ENCODE peak calls at places on chromosome 14, in seven cellular contexts. One of them, this sample, is unnamed.

GRCh38 chr14:77316872-77317271 is 3.8 kb downstream of the POMT2 start:
- DNase-seq in K562: no peak
- DNase-seq in HepG2: no peak
- DNase-seq in SK-N-SH: no peak
- DNase-seq in GM12878: no peak
- DNase-seq in H1: no peak
- DNase-seq in HCT116: no peak
- DNase-seq in this sample: no peak

GRCh38 chr14:35240233-35240632 is 51.9 kb upstream of the PSMA6 start:
- DNase-seq in H1: no peak
- DNase-seq in K562: no peak
- DNase-seq in HCT116: no peak
- DNase-seq in GM12878: no peak
- DNase-seq in SK-N-SH: no peak
- DNase-seq in HepG2: no peak
- DNase-seq in this sample: no peak

GRCh38 chr14:96424104-96424989 is 32.4 kb downstream of the AK7 start:
- DNase-seq in HCT116: peak
- DNase-seq in H1: no peak
- DNase-seq in GM12878: peak
- DNase-seq in HepG2: peak
- DNase-seq in SK-N-SH: peak
- DNase-seq in K562: peak
- DNase-seq in this sample: peak

GRCh38 chr14:64815257-64815656 is 64.5 kb downstream of the SPTB start:
- DNase-seq in SK-N-SH: no peak
- DNase-seq in K562: no peak
- DNase-seq in GM12878: no peak
- DNase-seq in HepG2: no peak
- DNase-seq in HCT116: no peak
- DNase-seq in H1: no peak
- DNase-seq in this sample: no peak

GRCh38 chr14:25121342-25122129 is 71.6 kb upstream of the STXBP6 start:
- DNase-seq in SK-N-SH: no peak
- DNase-seq in GM12878: no peak
- DNase-seq in K562: no peak
- DNase-seq in H1: no peak
- DNase-seq in HCT116: no peak
- DNase-seq in HepG2: peak
- DNase-seq in this sample: no peak

GRCh38 chr14:96579855-96580254 is 77.7 kb downstream of the PAPOLA start:
- DNase-seq in SK-N-SH: no peak
- DNase-seq in HepG2: no peak
- DNase-seq in H1: no peak
- DNase-seq in GM12878: no peak
- DNase-seq in HCT116: no peak
- DNase-seq in K562: no peak
- DNase-seq in this sample: no peak

GRCh38 chr14:62532186-62532585 is 513.1 kb downstream of the KCNH5 start:
- DNase-seq in K562: no peak
- DNase-seq in GM12878: no peak
- DNase-seq in SK-N-SH: no peak
- DNase-seq in H1: no peak
- DNase-seq in HepG2: no peak
- DNase-seq in HCT116: no peak
- DNase-seq in this sample: no peak

GRCh38 chr14:52536269-52536668 is 16.0 kb downstream of the TXNDC16 start:
- DNase-seq in GM12878: no peak
- DNase-seq in H1: no peak
- DNase-seq in K562: no peak
- DNase-seq in HepG2: no peak
- DNase-seq in HCT116: no peak
- DNase-seq in SK-N-SH: no peak
- DNase-seq in this sample: no peak

GRCh38 chr14:104443391-104444158 is 136.0 kb upstream of the C14orf180 start:
- DNase-seq in H1: peak
- DNase-seq in HepG2: no peak
- DNase-seq in SK-N-SH: peak
- DNase-seq in HCT116: no peak
- DNase-seq in K562: no peak
- DNase-seq in GM12878: no peak
- DNase-seq in this sample: no peak

GRCh38 chr14:21241218-21241819 is 27.9 kb downstream of the HNRNPC start:
- DNase-seq in HCT116: no peak
- DNase-seq in HepG2: no peak
- DNase-seq in SK-N-SH: no peak
- DNase-seq in H1: no peak
- DNase-seq in GM12878: no peak
- DNase-seq in K562: no peak
- DNase-seq in this sample: no peak

GRCh38 chr14:22981090-22982012 is 1.0 kb downstream of the AJUBA start:
- DNase-seq in H1: peak
- DNase-seq in HCT116: no peak
- DNase-seq in HepG2: no peak
- DNase-seq in K562: no peak
- DNase-seq in GM12878: no peak
- DNase-seq in SK-N-SH: peak
- DNase-seq in this sample: no peak

GRCh38 chr14:96095581-96096476 is 56.7 kb downstream of the C14orf132 start:
- DNase-seq in HepG2: peak
- DNase-seq in HCT116: no peak
- DNase-seq in H1: no peak
- DNase-seq in K562: no peak
- DNase-seq in GM12878: no peak
- DNase-seq in SK-N-SH: peak
- DNase-seq in this sample: no peak

GRCh38 chr14:34615507-34615906 is 14.4 kb downstream of the SNX6 start:
- DNase-seq in K562: no peak
- DNase-seq in HCT116: no peak
- DNase-seq in SK-N-SH: no peak
- DNase-seq in HepG2: no peak
- DNase-seq in H1: no peak
- DNase-seq in GM12878: no peak
- DNase-seq in this sample: no peak

GRCh38 chr14:85921241-85921640 is 391.3 kb downstream of the FLRT2 start:
- DNase-seq in HepG2: no peak
- DNase-seq in K562: no peak
- DNase-seq in GM12878: no peak
- DNase-seq in HCT116: no peak
- DNase-seq in SK-N-SH: no peak
- DNase-seq in H1: no peak
- DNase-seq in this sample: no peak

GRCh38 chr14:44453433-44454171 is 53.5 kb downstream of the FSCB start:
- DNase-seq in H1: no peak
- DNase-seq in SK-N-SH: no peak
- DNase-seq in HCT116: no peak
- DNase-seq in HepG2: no peak
- DNase-seq in GM12878: no peak
- DNase-seq in K562: no peak
- DNase-seq in this sample: no peak

GRCh38 chr14:101584049-101584859 is 23.0 kb downstream of the DIO3 start:
- DNase-seq in HepG2: no peak
- DNase-seq in H1: no peak
- DNase-seq in SK-N-SH: peak
- DNase-seq in HCT116: no peak
- DNase-seq in K562: peak
- DNase-seq in GM12878: no peak
- DNase-seq in this sample: no peak

GRCh38 chr14:67729072-67729561 is 27.4 kb downstream of the RDH12 start:
- DNase-seq in HCT116: no peak
- DNase-seq in SK-N-SH: no peak
- DNase-seq in GM12878: no peak
- DNase-seq in K562: no peak
- DNase-seq in HepG2: peak
- DNase-seq in H1: peak
- DNase-seq in this sample: no peak

GRCh38 chr14:86515195-86515594 is 985.3 kb downstream of the FLRT2 start:
- DNase-seq in GM12878: no peak
- DNase-seq in SK-N-SH: no peak
- DNase-seq in K562: no peak
- DNase-seq in HepG2: no peak
- DNase-seq in HCT116: no peak
- DNase-seq in H1: no peak
- DNase-seq in this sample: no peak

GRCh38 chr14:68703093-68703492 is 89.8 kb downstream of the ZFP36L1 start:
- DNase-seq in GM12878: no peak
- DNase-seq in HepG2: no peak
- DNase-seq in K562: peak
- DNase-seq in HCT116: no peak
- DNase-seq in H1: no peak
- DNase-seq in SK-N-SH: no peak
- DNase-seq in this sample: no peak

GRCh38 chr14:70663707-70664179 is 22.0 kb downstream of the TTC9 start:
- DNase-seq in GM12878: peak
- DNase-seq in SK-N-SH: no peak
- DNase-seq in K562: no peak
- DNase-seq in HCT116: no peak
- DNase-seq in H1: no peak
- DNase-seq in HepG2: no peak
- DNase-seq in this sample: no peak

GRCh38 chr14:106491851-106492250 is 965.5 kb downstream of the TMEM121 start:
- DNase-seq in HepG2: no peak
- DNase-seq in SK-N-SH: no peak
- DNase-seq in GM12878: no peak
- DNase-seq in H1: peak
- DNase-seq in HCT116: no peak
- DNase-seq in K562: no peak
- DNase-seq in this sample: no peak
- TF ChIP-seq YY1 in HepG2: no peak
- TF ChIP-seq YY1 in SK-N-SH: no peak
- TF ChIP-seq YY1 in GM12878: no peak
- TF ChIP-seq YY1 in H1: no peak
- TF ChIP-seq YY1 in HCT116: no peak
- TF ChIP-seq YY1 in K562: no peak
- TF ChIP-seq YY1 in this sample: no peak

DNA sequence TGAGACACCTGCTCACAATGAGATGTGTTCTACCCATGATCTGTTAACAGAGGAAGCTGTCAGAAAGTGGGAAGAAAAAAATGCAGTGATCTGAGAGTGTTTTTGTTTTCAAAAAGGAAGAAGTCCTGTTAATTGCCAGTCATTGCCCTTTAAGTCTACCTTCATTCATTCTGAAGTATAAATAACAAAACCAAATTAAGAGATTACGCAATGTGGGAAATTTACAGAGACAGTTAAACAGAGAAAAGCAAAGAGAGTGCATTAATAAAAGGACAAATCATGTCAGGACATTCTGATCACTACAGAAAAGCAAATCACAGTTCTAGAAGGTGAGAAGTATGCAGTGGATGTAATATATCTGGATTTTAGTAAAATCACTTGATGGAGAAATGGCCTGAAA is 154.2 kb downstream of the NRXN3 start:
- DNase-seq in K562: no peak
- DNase-seq in HCT116: no peak
- DNase-seq in HepG2: no peak
- DNase-seq in SK-N-SH: no peak
- DNase-seq in H1: no peak
- DNase-seq in GM12878: no peak
- DNase-seq in this sample: no peak
- H3K4me3 ChIP-seq in K562: no peak
- H3K4me3 ChIP-seq in HCT116: no peak
- H3K4me3 ChIP-seq in HepG2: no peak
- H3K4me3 ChIP-seq in SK-N-SH: no peak
- H3K4me3 ChIP-seq in H1: no peak
- H3K4me3 ChIP-seq in GM12878: no peak
- H3K4me3 ChIP-seq in this sample: no peak

DNA sequence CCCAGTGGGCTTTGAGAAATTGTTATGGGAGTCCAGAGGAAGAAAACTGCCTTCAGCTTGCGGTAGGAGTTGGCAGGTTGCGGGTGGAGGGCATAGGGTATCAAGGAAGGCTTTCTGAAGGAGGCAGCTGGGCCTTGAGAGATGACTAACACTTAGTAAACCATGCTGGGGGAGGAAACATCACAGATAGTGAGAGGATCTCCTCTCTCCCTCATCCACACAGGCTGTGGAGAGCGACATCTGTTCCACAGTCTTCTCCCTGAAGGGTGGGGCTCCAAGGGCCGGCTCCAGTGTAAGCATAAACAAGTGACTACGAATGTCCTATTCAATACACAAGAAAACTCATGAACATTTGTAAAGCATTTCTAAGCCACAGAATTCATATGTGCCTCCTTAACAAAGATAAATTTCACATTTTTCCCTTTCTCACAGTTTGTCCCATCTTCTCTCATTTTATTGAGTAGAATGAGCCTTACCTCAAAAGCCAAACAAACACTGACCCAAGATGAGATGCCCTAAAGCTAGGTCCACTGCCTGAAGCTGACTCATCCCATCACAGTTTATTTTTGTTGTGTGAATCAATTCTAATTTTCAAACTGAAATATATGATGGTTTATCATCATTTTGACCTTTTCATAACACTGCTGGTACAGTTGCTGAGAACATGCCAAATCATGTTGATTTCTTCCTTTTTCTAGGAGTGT is 227.9 kb downstream of the SLC25A21 start:
- DNase-seq in GM12878: no peak
- DNase-seq in K562: no peak
- DNase-seq in HCT116: no peak
- DNase-seq in HepG2: no peak
- DNase-seq in H1: no peak
- DNase-seq in SK-N-SH: no peak
- DNase-seq in this sample: no peak
- TF ChIP-seq YY1 in GM12878: no peak
- TF ChIP-seq YY1 in K562: no peak
- TF ChIP-seq YY1 in HCT116: no peak
- TF ChIP-seq YY1 in HepG2: no peak
- TF ChIP-seq YY1 in H1: no peak
- TF ChIP-seq YY1 in SK-N-SH: no peak
- TF ChIP-seq YY1 in this sample: no peak

GRCh38 chr14:91511014-91511466 is 930 bp upstream of the PPP4R3A start:
- DNase-seq in H1: no peak
- DNase-seq in HCT116: peak
- DNase-seq in SK-N-SH: peak
- DNase-seq in HepG2: peak
- DNase-seq in K562: peak
- DNase-seq in GM12878: no peak
- DNase-seq in this sample: no peak

GRCh38 chr14:91508105-91508504 is 2.0 kb downstream of the PPP4R3A start:
- DNase-seq in K562: no peak
- DNase-seq in SK-N-SH: no peak
- DNase-seq in GM12878: no peak
- DNase-seq in H1: no peak
- DNase-seq in HCT116: no peak
- DNase-seq in HepG2: no peak
- DNase-seq in this sample: no peak

GRCh38 chr14:91510171-91511013 is at the start of gene PPP4R3A:
- DNase-seq in K562: peak
- DNase-seq in HepG2: peak
- DNase-seq in HCT116: peak
- DNase-seq in H1: peak
- DNase-seq in SK-N-SH: peak
- DNase-seq in GM12878: peak
- DNase-seq in this sample: peak

GRCh38 chr14:91509083-91509877 is 830 bp downstream of the PPP4R3A start:
- DNase-seq in HCT116: no peak
- DNase-seq in H1: peak
- DNase-seq in K562: peak
- DNase-seq in SK-N-SH: peak
- DNase-seq in HepG2: peak
- DNase-seq in GM12878: no peak
- DNase-seq in this sample: no peak

DNA sequence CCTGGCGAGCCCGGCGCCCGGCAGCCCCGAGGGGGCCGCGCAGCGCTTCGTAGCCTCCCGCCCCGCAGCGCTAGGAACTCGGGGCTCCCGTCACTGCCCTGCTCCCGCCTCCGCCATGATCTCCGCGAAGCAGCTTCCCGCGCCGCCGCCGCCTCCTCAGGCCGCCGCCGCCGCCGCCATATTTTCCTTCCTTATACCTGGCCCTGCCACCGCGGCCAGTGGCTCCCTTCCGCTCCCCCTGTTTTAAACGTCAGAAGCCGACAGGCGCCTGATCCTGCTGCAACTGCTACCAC is 286 bp downstream of the PPP4R3A start:
- DNase-seq in SK-N-SH: no peak
- DNase-seq in H1: no peak
- DNase-seq in HCT116: no peak
- DNase-seq in GM12878: no peak
- DNase-seq in K562: no peak
- DNase-seq in HepG2: no peak
- DNase-seq in this sample: no peak
- H3K4me3 ChIP-seq in SK-N-SH: peak
- H3K4me3 ChIP-seq in H1: peak
- H3K4me3 ChIP-seq in HCT116: peak
- H3K4me3 ChIP-seq in GM12878: peak
- H3K4me3 ChIP-seq in K562: peak
- H3K4me3 ChIP-seq in HepG2: peak
- H3K4me3 ChIP-seq in this sample: peak

This sample was measured in NT2/D1.